ENCODE peak calls at places on chromosome 1, in five cellular contexts. M is activated CD8-positive, alpha-beta memory T cell treated with anti-CD3 and anti-CD28 coated beads, Interleukin-2, amount 50 U/mL, for 48 hours; K is sigmoid colon; N is A172; Y is cardiac fibroblast. P is an unnamed sample.

GRCh38 chr1:186500804-186501203 is 39.9 kb upstream of the PDC start:
- DNase-seq in M (no peak), N (no peak), Y (no peak), K (no peak), P (no peak)

GRCh38 chr1:119987689-119988088 is 81.8 kb downstream of the NOTCH2 start:
- DNase-seq in Y (no peak), M (no peak), K (no peak), N (no peak), P (no peak)

GRCh38 chr1:8816306-8816705 is 1.1 kb downstream of the RERE start:
- DNase-seq in K (no peak), N (no peak), Y (peak), M (no peak), P (no peak)

GRCh38 chr1:59506952-59507351 is 210.1 kb downstream of the FGGY start:
- DNase-seq in M (no peak), K (peak), N (no peak), Y (no peak), P (peak)

GRCh38 chr1:236356141-236356540 is 37.9 kb upstream of the EDARADD start:
- DNase-seq in N (no peak), K (no peak), Y (no peak), M (no peak), P (no peak)

GRCh38 chr1:156742017-156742416 is 1.1 kb upstream of the MRPL24 start:
- DNase-seq in K (no peak), Y (no peak), N (no peak), M (no peak), P (peak)

GRCh38 chr1:88394958-88395357 is 289.1 kb upstream of the PKN2 start:
- DNase-seq in N (no peak), K (no peak), Y (no peak), M (no peak), P (no peak)

GRCh38 chr1:83112248-83112885 is 886.6 kb downstream of the TTLL7 start:
- DNase-seq in M (no peak), K (no peak), N (no peak), Y (no peak), P (no peak)

GRCh38 chr1:231357831-231358354 is 19.8 kb downstream of the SPRTN start:
- DNase-seq in N (peak), M (peak), Y (peak), K (peak), P (peak)

GRCh38 chr1:101975371-101975770 is 21.4 kb downstream of the OLFM3 start:
- DNase-seq in N (no peak), Y (no peak), M (no peak), K (no peak), P (no peak)

GRCh38 chr1:1359668-1360468 is 1.5 kb upstream of the MXRA8 start:
- DNase-seq in K (no peak), Y (peak), N (no peak), M (no peak), P (peak)

GRCh38 chr1:119675349-119676343 is 27.6 kb upstream of the ZNF697 start:
- DNase-seq in N (peak), M (peak), K (peak), Y (peak), P (peak)

GRCh38 chr1:94863297-94863911 is 43.2 kb downstream of the SLC44A3 start:
- DNase-seq in K (no peak), M (no peak), N (peak), Y (peak), P (peak)

GRCh38 chr1:199015799-199016198 is 377.0 kb downstream of the PTPRC start:
- DNase-seq in M (no peak), Y (no peak), N (no peak), K (no peak), P (no peak)

GRCh38 chr1:151790940-151791651 is 796 bp upstream of the TDRKH start:
- DNase-seq in N (peak), K (no peak), Y (no peak), M (peak), P (no peak)

GRCh38 chr1:39507230-39507928 is 15.9 kb downstream of the BMP8A start:
- DNase-seq in K (peak), M (no peak), Y (peak), N (no peak), P (no peak)

GRCh38 chr1:184176058-184176457 is 124.5 kb downstream of the TSEN15 start:
- DNase-seq in K (no peak), M (no peak), Y (no peak), N (no peak), P (no peak)

GRCh38 chr1:236345728-236346127 is 48.4 kb upstream of the EDARADD start:
- DNase-seq in M (no peak), K (no peak), Y (no peak), N (no peak), P (no peak)

GRCh38 chr1:182766881-182767645 is 22.5 kb upstream of the NPL start:
- DNase-seq in M (no peak), Y (no peak), K (no peak), N (no peak), P (no peak)

GRCh38 chr1:56322211-56322610 is 257.2 kb downstream of the PLPP3 start:
- DNase-seq in M (no peak), K (no peak), N (no peak), Y (no peak), P (no peak)

GRCh38 chr1:17553970-17554369 is 14.5 kb downstream of the ARHGEF10L start:
- DNase-seq in N (peak), M (no peak), K (no peak), Y (peak), P (peak)

P was measured in H4.